ENCODE peak calls at places on chromosomes 3 and 15, in seven cellular contexts. J is K562, K is lung, D is left ventricle myocardium inferior, B is glutamatergic neuron, Q is breast epithelium, R is hepatocyte. G is an unnamed sample.

GRCh38 chr3:36065321-36065720 is 315.0 kb upstream of the STAC start:
- DNase-seq in J (no peak), K (no peak), D (no peak), B (no peak), Q (no peak), R (no peak), G (no peak)

GRCh38 chr3:100650651-100651611 is 41.5 kb downstream of the ADGRG7 start:
- DNase-seq in J (no peak), K (no peak), D (no peak), B (no peak), Q (no peak), R (no peak), G (no peak)

GRCh38 chr15:79381593-79381992 is 50.5 kb upstream of the MINAR1 start:
- DNase-seq in J (no peak), K (no peak), D (no peak), B (no peak), Q (no peak), R (no peak), G (no peak)

GRCh38 chr3:14290631-14291385 is 111.6 kb upstream of the SLC6A6 start:
- DNase-seq in J (no peak), K (no peak), D (no peak), B (no peak), Q (no peak), R (peak), G (no peak)

GRCh38 chr3:173584093-173584833 is 186.7 kb downstream of the NLGN1 start:
- DNase-seq in J (peak), K (no peak), D (no peak), B (peak), Q (no peak), R (peak), G (no peak)

GRCh38 chr15:68252925-68253534 is 23.5 kb upstream of the CLN6 start:
- DNase-seq in J (peak), K (no peak), D (no peak), B (no peak), Q (no peak), R (peak), G (peak)

GRCh38 chr15:63948436-63948835 is 97.8 kb downstream of the DAPK2 start:
- DNase-seq in J (no peak), K (no peak), D (no peak), B (no peak), Q (no peak), R (no peak), G (no peak)

GRCh38 chr3:194301730-194302129 is 49.4 kb downstream of the CPN2 start:
- DNase-seq in J (no peak), K (no peak), D (no peak), B (no peak), Q (no peak), R (no peak), G (no peak)

GRCh38 chr3:149630806-149631205 is 27.0 kb downstream of the WWTR1 start:
- DNase-seq in J (no peak), K (no peak), D (no peak), B (no peak), Q (no peak), R (no peak), G (no peak)

GRCh38 chr3:46861996-46862688 is 1.1 kb downstream of the MYL3 start:
- DNase-seq in J (no peak), K (no peak), D (no peak), B (peak), Q (peak), R (no peak), G (no peak)

GRCh38 chr3:141227752-141228151 is 3.9 kb upstream of the PXYLP1 start:
- DNase-seq in J (no peak), K (no peak), D (no peak), B (no peak), Q (no peak), R (peak), G (no peak)

GRCh38 chr3:128491900-128492352 is 1.1 kb downstream of the GATA2 start:
- DNase-seq in J (no peak), K (no peak), D (no peak), B (peak), Q (no peak), R (no peak), G (no peak)

GRCh38 chr3:192449036-192449435 is 278.3 kb downstream of the FGF12 start:
- DNase-seq in J (peak), K (no peak), D (no peak), B (no peak), Q (no peak), R (no peak), G (no peak)

GRCh38 chr3:69051796-69052566 is at the start of gene TMF1:
- DNase-seq in J (peak), K (peak), D (peak), B (peak), Q (peak), R (peak), G (peak)

GRCh38 chr3:118369892-118370491 is 664.7 kb downstream of the IGSF11 start:
- DNase-seq in J (no peak), K (no peak), D (no peak), B (no peak), Q (no peak), R (no peak), G (no peak)

GRCh38 chr15:93835378-93835777 is 396.0 kb upstream of the MCTP2 start:
- DNase-seq in J (no peak), K (no peak), D (no peak), B (no peak), Q (no peak), R (no peak), G (no peak)

GRCh38 chr3:38588276-38588971 is 61.1 kb downstream of the SCN5A start:
- DNase-seq in J (no peak), K (no peak), D (peak), B (no peak), Q (no peak), R (no peak), G (peak)

GRCh38 chr3:42667096-42667522 is 13.6 kb downstream of the ZBTB47 start:
- DNase-seq in J (no peak), K (no peak), D (no peak), B (no peak), Q (no peak), R (no peak), G (no peak)

GRCh38 chr15:89486726-89487050 is 9.7 kb downstream of the RHCG start:
- DNase-seq in J (peak), K (no peak), D (no peak), B (no peak), Q (no peak), R (no peak), G (no peak)

GRCh38 chr15:68674975-68675374 is 96.2 kb downstream of the CORO2B start:
- DNase-seq in J (no peak), K (no peak), D (no peak), B (no peak), Q (no peak), R (no peak), G (no peak)

GRCh38 chr15:69885182-69886041 is 212.3 kb downstream of the TLE3 start:
- DNase-seq in J (no peak), K (no peak), D (no peak), B (no peak), Q (no peak), R (no peak), G (no peak)

GRCh38 chr3:82410366-82410765 is 648.9 kb upstream of the GBE1 start:
- DNase-seq in J (no peak), K (no peak), D (no peak), B (no peak), Q (no peak), R (no peak), G (no peak)
- TF ChIP-seq CTCF in J (no peak), K (no peak), D (no peak), B (no peak), Q (no peak), R (no peak), G (no peak)

GRCh38 chr15:75140080-75140879 is 61.4 kb upstream of the C15orf39 start:
- DNase-seq in J (peak), K (no peak), D (no peak), B (no peak), Q (no peak), R (no peak), G (no peak)
- TF ChIP-seq CTCF in J (no peak), K (no peak), D (no peak), B (no peak), Q (no peak), R (no peak), G (no peak)

GRCh38 chr15:28983432-28984311 is 97.9 kb downstream of the APBA2 start:
- DNase-seq in J (peak), K (no peak), D (no peak), B (no peak), Q (no peak), R (no peak), G (no peak)
- TF ChIP-seq CTCF in J (peak), K (no peak), D (no peak), B (no peak), Q (no peak), R (no peak), G (no peak)

GRCh38 chr15:95024388-95024787 is 793.0 kb downstream of the MCTP2 start:
- DNase-seq in J (peak), K (no peak), D (no peak), B (no peak), Q (no peak), R (peak), G (no peak)
- TF ChIP-seq CTCF in J (peak), K (no peak), D (peak), B (peak), Q (no peak), R (peak), G (peak)

GRCh38 chr15:40283615-40284306 is 897 bp upstream of the ANKRD63 start:
- DNase-seq in J (no peak), K (no peak), D (no peak), B (no peak), Q (no peak), R (no peak), G (no peak)

GRCh38 chr15:40282870-40283614 is at the start of gene ANKRD63:
- DNase-seq in J (peak), K (no peak), D (no peak), B (no peak), Q (no peak), R (no peak), G (peak)

GRCh38 chr15:40280260-40281056 is 2.4 kb downstream of the ANKRD63 start:
- DNase-seq in J (no peak), K (no peak), D (no peak), B (no peak), Q (no peak), R (no peak), G (no peak)

GRCh38 chr15:40281057-40281850 is 1.6 kb downstream of the ANKRD63 start:
- DNase-seq in J (no peak), K (no peak), D (no peak), B (no peak), Q (no peak), R (no peak), G (no peak)

DNA sequence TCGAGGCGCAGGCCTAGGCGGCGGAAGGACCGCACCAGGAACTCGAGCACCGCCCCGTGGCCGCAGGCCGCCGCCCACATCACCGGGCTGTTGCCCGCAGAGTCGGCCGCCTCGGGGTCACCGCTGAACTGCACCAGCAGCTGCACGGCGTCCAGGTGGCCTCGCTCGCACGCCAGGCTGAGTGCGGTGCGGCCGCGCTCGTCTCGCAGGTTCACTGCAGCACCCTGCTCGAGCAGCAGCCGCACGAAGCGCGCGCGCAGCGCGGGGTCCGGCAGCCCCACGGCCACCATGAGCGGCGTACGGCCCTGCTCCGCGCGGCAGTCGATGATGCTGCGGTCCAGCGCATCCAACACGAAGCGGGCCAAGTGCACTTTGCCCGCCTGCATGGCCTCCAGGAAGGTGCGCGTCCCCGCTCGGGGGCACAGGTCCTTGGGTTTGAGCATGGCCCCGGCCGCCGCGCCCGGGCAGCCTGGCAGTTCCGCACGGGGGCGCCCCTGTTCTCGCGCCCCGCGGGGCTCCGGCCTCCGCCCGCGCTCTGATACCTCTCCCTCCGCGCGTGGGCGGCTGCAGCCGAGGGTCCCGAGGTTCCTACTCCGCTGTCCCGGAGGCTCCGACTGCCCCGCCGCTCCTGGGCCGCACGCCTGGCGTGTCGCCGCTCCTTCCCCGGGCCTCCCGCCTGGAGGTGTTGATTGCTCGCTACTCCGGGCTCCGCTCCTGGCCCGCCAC is 557 bp downstream of the ANKRD63 start:
- DNase-seq in J (peak), K (peak), D (peak), B (peak), Q (no peak), R (peak), G (peak)
- TF ChIP-seq CTCF in J (peak), K (no peak), D (peak), B (peak), Q (no peak), R (peak), G (peak)